ENCODE peak calls at places on chromosomes 11 and 22, in eight cellular contexts. G is IMR-90, L is MM.1S, N is OCI-LY7, K is uterus, T is body of pancreas, R is GM23248, D is mucosa of descending colon. F is an unnamed sample. For H3K4me1, the result is how much of the 10 kb centered on the place peaks cover.

GRCh38 chr11:97905101-97905500 is 1115.6 kb upstream of the CNTN5 start:
- DNase-seq in G (no peak), L (no peak), N (no peak), K (no peak), T (no peak), R (no peak), D (no peak), F (no peak)

GRCh38 chr22:22609271-22609670 is 35.1 kb upstream of the GGTLC2 start:
- DNase-seq in G (peak), L (no peak), N (no peak), K (no peak), T (no peak), R (peak), D (no peak), F (no peak)

GRCh38 chr22:29475550-29475949 is 4.5 kb upstream of the NEFH start:
- DNase-seq in G (no peak), L (no peak), N (peak), K (no peak), T (no peak), R (no peak), D (no peak), F (no peak)

GRCh38 chr11:109291553-109291952 is 130.4 kb upstream of the C11orf87 start:
- DNase-seq in G (no peak), L (no peak), N (no peak), K (no peak), T (no peak), R (no peak), D (no peak), F (no peak)

GRCh38 chr11:86735462-86736302 is 63.3 kb upstream of the ME3 start:
- DNase-seq in G (peak), L (no peak), N (no peak), K (no peak), T (no peak), R (peak), D (no peak), F (no peak)

GRCh38 chr11:124768914-124769313 is 6.8 kb upstream of the ESAM start:
- DNase-seq in G (no peak), L (no peak), N (no peak), K (no peak), T (no peak), R (no peak), D (peak), F (no peak)

GRCh38 chr11:69122642-69123431 is 32.9 kb upstream of the SMIM38 start:
- DNase-seq in G (peak), L (no peak), N (no peak), K (peak), T (peak), R (peak), D (peak), F (peak)

GRCh38 chr11:47869548-47870393 is 21.6 kb upstream of the NUP160 start:
- DNase-seq in G (no peak), L (no peak), N (no peak), K (no peak), T (no peak), R (peak), D (no peak), F (no peak)

GRCh38 chr11:74307409-74307808 is 4.0 kb downstream of the P4HA3 start:
- DNase-seq in G (peak), L (no peak), N (no peak), K (no peak), T (peak), R (peak), D (no peak), F (no peak)

GRCh38 chr11:106608677-106609076 is 409.6 kb downstream of the GUCY1A2 start:
- DNase-seq in G (peak), L (no peak), N (no peak), K (no peak), T (no peak), R (peak), D (no peak), F (no peak)

GRCh38 chr11:42422094-42422493 is 889.7 kb upstream of the API5 start:
- DNase-seq in G (no peak), L (no peak), N (no peak), K (no peak), T (no peak), R (no peak), D (no peak), F (no peak)

GRCh38 chr11:127651888-127652221 is 651.3 kb upstream of the KIRREL3 start:
- DNase-seq in G (peak), L (no peak), N (no peak), K (no peak), T (no peak), R (peak), D (no peak), F (no peak)

GRCh38 chr22:32701021-32701420 is 100.5 kb upstream of the TIMP3 start:
- DNase-seq in G (peak), L (no peak), N (no peak), K (no peak), T (no peak), R (peak), D (no peak), F (no peak)

GRCh38 chr11:67392182-67392715 is 463 bp downstream of the RAD9A start:
- DNase-seq in G (no peak), L (peak), N (no peak), K (no peak), T (no peak), R (peak), D (no peak), F (no peak)

GRCh38 chr11:128940603-128941002 is 2.1 kb downstream of the TP53AIP1 start:
- DNase-seq in G (no peak), L (no peak), N (no peak), K (no peak), T (no peak), R (no peak), D (no peak), F (no peak)

GRCh38 chr22:36743011-36743410 is 32.9 kb downstream of the IFT27 start:
- DNase-seq in G (no peak), L (no peak), N (no peak), K (no peak), T (peak), R (no peak), D (no peak), F (no peak)

GRCh38 chr11:19281555-19281954 is 40.8 kb upstream of the E2F8 start:
- DNase-seq in G (no peak), L (no peak), N (no peak), K (no peak), T (no peak), R (no peak), D (no peak), F (no peak)
- H3K4me3 ChIP-seq in G (no peak), L (peak), N (no peak), K (no peak), T (no peak), R (no peak), D (no peak), F (no peak)

DNA sequence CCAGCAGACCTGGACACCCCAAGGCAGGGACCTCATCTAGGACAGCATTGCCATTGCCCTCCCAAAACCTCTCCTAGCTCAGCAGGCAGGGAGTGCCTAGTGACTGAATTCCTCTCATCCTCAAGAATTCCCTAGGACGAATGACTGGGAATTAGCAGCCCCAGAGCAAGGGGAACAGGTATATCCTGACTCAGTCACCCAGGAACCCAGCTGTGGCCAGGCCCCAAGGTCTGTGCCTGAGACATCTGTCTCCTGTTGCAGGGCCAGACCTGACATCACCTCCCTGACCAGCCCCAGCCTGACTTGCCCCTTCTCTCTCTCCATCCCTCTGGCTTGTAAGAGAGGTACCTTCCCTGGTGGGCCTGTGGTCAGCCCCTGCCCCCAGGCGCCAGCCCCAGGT is 39.0 kb upstream of the SUSD2 start:
- DNase-seq in G (no peak), L (no peak), N (no peak), K (no peak), T (peak), R (no peak), D (no peak), F (no peak)
- H3K4me1 ChIP-seq in G (under half), L (half or more), N (under half), K (under half), T (under half), R (under half), D (under half), F (half or more)

GRCh38 chr11:66291706-66292542 is at the start of gene TMEM151A:
- DNase-seq in G (no peak), L (no peak), N (no peak), K (no peak), T (no peak), R (peak), D (no peak), F (no peak)

GRCh38 chr11:66293777-66294625 is 2.3 kb downstream of the TMEM151A start:
- DNase-seq in G (no peak), L (no peak), N (no peak), K (no peak), T (no peak), R (no peak), D (no peak), F (no peak)

GRCh38 chr11:66293352-66293751 is 1.7 kb downstream of the TMEM151A start:
- DNase-seq in G (no peak), L (no peak), N (no peak), K (no peak), T (no peak), R (no peak), D (no peak), F (no peak)

GRCh38 chr11:66291303-66291705 is 390 bp upstream of the TMEM151A start:
- DNase-seq in G (no peak), L (no peak), N (no peak), K (no peak), T (no peak), R (no peak), D (no peak), F (no peak)

GRCh38 chr11:66292543-66293332 is 1.0 kb downstream of the TMEM151A start:
- DNase-seq in G (no peak), L (no peak), N (no peak), K (no peak), T (no peak), R (no peak), D (no peak), F (no peak)
- H3K4me3 ChIP-seq in G (no peak), L (no peak), N (no peak), K (no peak), T (no peak), R (no peak), D (no peak), F (no peak)

GRCh38 chr11:126354631-126355323 is 709 bp upstream of the ST3GAL4 start:
- DNase-seq in G (no peak), L (no peak), N (peak), K (no peak), T (no peak), R (peak), D (no peak), F (no peak)
- H3K4me1 ChIP-seq in G (under half), L (under half), N (under half), K (under half), T (under half), R (half or more), D (under half), F (under half)

GRCh38 chr11:134001101-134001500 is 44.3 kb upstream of the IGSF9B start:
- DNase-seq in G (no peak), L (no peak), N (no peak), K (no peak), T (no peak), R (no peak), D (no peak), F (no peak)

GRCh38 chr11:133996671-133997070 is 39.9 kb upstream of the IGSF9B start:
- DNase-seq in G (no peak), L (no peak), N (no peak), K (no peak), T (no peak), R (no peak), D (no peak), F (no peak)

GRCh38 chr11:133997556-133997955 is 40.8 kb upstream of the IGSF9B start:
- DNase-seq in G (no peak), L (no peak), N (no peak), K (no peak), T (no peak), R (no peak), D (no peak), F (no peak)

GRCh38 chr11:134001596-134001995 is 44.8 kb upstream of the IGSF9B start:
- DNase-seq in G (no peak), L (no peak), N (no peak), K (no peak), T (no peak), R (no peak), D (no peak), F (no peak)

DNA sequence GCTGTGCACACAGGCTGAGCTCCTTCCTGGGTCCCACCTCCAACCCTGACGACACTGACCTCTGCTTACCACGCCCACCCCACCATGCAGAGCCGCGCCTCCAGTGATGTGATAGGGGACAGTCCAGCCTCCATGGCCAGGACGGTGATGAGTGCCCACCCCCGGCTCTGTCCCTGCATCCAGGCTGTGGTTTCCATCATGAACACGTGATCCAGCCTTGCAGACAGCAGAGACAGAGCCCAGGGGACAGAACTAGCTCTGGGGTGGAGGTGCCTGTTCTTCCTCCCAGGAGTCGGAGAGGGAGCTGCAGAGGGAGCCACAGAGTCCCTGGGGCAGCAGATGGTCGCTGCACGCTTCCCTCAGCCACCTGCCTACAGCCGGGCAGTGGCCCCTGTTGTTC is 42.6 kb upstream of the IGSF9B start:
- DNase-seq in G (no peak), L (no peak), N (no peak), K (no peak), T (no peak), R (no peak), D (no peak), F (no peak)
- H3K4me3 ChIP-seq in G (no peak), L (no peak), N (no peak), K (no peak), T (no peak), R (no peak), D (no peak), F (no peak)

GRCh38 chr11:44597358-44598009 is 32.0 kb downstream of the CD82 start:
- DNase-seq in G (no peak), L (peak), N (no peak), K (no peak), T (no peak), R (no peak), D (no peak), F (no peak)

GRCh38 chr11:44595964-44596381 is 30.5 kb downstream of the CD82 start:
- DNase-seq in G (no peak), L (no peak), N (no peak), K (no peak), T (peak), R (peak), D (no peak), F (no peak)

GRCh38 chr11:44593194-44593593 is 27.7 kb downstream of the CD82 start:
- DNase-seq in G (no peak), L (no peak), N (no peak), K (no peak), T (no peak), R (no peak), D (no peak), F (no peak)

GRCh38 chr11:44596541-44597276 is 31.2 kb downstream of the CD82 start:
- DNase-seq in G (no peak), L (peak), N (peak), K (no peak), T (no peak), R (peak), D (no peak), F (peak)

DNA sequence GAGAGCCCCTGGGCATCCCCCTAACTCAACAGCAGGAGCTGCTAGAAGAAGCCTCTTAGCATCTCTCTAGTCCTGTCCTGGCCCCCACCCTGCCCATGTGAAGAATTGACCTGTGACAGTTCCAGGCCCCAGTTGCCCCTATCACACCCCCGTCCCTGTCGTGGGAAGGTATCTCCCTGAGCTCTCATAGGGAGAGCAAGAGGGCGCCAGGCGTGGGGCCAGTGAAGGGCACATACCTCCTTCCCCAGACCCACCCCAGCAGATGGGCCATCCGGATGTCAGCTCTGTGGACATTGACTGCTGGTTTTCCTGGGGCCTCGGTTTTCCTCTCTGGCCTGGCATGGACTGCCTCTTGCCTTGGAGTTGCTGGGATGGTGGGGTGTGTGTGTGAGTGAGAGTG is 29.5 kb downstream of the CD82 start:
- DNase-seq in G (no peak), L (no peak), N (no peak), K (no peak), T (no peak), R (no peak), D (no peak), F (no peak)
- H3K4me1 ChIP-seq in G (under half), L (under half), N (under half), K (under half), T (under half), R (under half), D (under half), F (under half)

GRCh38 chr11:58574851-58575250 is 805 bp downstream of the LPXN start:
- DNase-seq in G (peak), L (no peak), N (no peak), K (no peak), T (no peak), R (peak), D (no peak), F (no peak)
- H3K4me3 ChIP-seq in G (no peak), L (peak), N (peak), K (no peak), T (no peak), R (peak), D (no peak), F (peak)

DNA sequence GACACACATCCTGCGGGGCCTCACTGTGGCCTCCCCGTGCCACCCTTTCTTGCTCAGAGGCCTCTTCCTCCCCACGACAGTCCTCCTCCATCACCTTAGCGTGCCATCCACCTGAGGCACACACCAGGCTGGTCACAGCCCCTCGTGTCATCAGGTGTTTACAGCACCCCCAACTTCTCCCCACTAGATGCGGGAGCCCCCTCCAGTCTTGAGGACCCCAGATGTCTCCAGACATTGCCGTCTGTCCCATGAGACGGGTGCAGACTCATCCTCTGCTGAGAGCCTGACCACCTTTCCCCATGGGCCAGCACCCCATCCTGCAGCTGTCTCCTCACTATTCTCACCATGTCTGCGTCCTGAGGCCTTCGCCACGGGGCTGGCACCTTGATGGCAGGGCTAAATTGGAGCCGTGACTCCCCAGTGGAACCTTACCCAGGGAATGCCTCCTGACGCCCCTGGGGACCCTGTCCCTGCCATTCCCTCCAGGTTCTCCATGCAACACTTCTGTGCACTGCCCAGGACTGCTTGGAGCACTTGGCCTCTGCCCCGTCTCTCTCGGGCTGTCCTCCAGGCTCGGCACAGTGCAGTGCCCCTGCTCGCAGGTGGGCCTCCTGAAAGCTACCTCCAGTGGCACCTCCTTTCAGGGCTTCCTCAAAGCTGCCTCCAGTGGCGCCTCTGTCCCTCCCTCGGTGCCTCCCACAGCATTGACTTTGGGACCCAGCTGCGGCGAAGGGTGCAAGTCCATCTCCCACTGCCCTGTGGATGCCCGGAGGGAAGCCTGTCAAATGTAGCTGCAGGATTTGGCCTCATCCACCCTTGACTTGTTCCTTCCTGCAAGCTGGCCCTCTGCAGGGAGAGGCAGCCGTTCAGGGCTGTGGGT is 1386.8 kb downstream of the BRD1 start:
- DNase-seq in G (no peak), L (no peak), N (no peak), K (no peak), T (no peak), R (no peak), D (peak), F (no peak)
- H3K4me1 ChIP-seq in G (under half), L (under half), N (under half), K (under half), T (under half), R (under half), D (under half), F (under half)

GRCh38 chr11:119460130-119460529 is 37.2 kb upstream of the THY1 start:
- DNase-seq in G (no peak), L (no peak), N (no peak), K (no peak), T (no peak), R (no peak), D (no peak), F (no peak)
- H3K4me3 ChIP-seq in G (no peak), L (no peak), N (no peak), K (no peak), T (no peak), R (no peak), D (no peak), F (no peak)

DNA sequence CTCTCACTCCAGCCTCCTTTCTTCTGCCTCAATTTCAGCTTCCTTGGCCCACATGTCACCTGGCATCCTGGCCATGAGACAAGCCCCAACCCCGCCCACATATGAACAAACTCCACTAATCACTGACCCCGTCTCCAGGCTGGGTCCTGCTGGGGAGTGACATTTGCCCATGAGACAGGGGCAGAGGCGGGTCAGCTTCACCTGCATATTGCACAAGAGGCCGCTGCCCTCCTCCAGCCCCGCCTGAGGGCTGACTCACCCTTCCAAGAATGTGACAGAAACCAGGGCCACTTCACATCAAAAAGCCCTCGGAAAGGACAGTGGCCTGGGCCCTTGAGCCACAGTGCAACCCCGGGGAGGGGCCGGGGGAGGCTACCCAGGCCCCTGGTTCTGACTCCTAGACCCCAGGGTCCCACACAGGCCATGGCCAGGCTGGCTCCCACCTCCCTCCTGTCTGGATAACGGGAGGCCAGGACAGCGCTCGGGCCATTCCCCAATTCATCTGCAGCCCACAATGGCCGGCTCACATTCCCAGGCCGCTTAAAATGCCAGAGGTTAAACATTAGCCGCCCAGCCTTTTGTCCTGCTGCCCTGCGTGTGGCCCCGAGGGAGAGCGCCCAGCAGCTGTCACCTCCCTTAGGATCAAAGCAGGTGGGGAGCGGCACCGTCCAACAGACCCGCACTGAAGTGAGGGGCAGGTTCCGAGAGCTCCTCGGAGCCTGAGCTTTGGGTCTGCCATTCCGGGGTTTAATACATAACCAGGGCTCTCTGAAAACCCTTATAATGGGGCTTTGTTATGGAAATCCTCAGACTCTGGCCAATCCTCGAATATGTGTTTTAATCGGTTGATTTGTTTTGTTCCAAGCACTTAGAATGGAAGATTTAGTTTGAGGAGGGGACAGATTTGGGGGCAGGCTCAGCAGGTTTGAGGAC is 42.3 kb downstream of the TRMU start:
- DNase-seq in G (no peak), L (no peak), N (no peak), K (no peak), T (peak), R (peak), D (peak), F (no peak)
- H3K4me1 ChIP-seq in G (under half), L (under half), N (under half), K (under half), T (half or more), R (under half), D (under half), F (under half)